ENCODE peak calls at places on chromosomes 4 and X, in six cellular contexts. H, P, G, Y, N and J are unnamed samples.

GRCh38 chrX:154727418-154728323 is 23.2 kb downstream of the GAB3 start:
- DNase-seq in H (no peak), P (peak), G (no peak), Y (no peak), N (no peak), J (no peak)

GRCh38 chrX:154404625-154405192 is 4.3 kb downstream of the DNASE1L1 start:
- DNase-seq in H (no peak), P (no peak), G (no peak), Y (no peak), N (no peak), J (no peak)

GRCh38 chr4:602559-602942 is 22.8 kb upstream of the PDE6B start:
- DNase-seq in H (peak), P (no peak), G (peak), Y (peak), N (peak), J (peak)

GRCh38 chrX:136162827-136163427 is 15.6 kb downstream of the FHL1 start:
- DNase-seq in H (peak), P (peak), G (no peak), Y (peak), N (peak), J (peak)

GRCh38 chr4:73669410-73670183 is 49.4 kb upstream of the RASSF6 start:
- DNase-seq in H (no peak), P (no peak), G (no peak), Y (no peak), N (no peak), J (no peak)

GRCh38 chrX:54891573-54891972 is 29.1 kb upstream of the TRO start:
- DNase-seq in H (peak), P (peak), G (no peak), Y (peak), N (no peak), J (no peak)

GRCh38 chr4:172892300-172892699 is 276.3 kb upstream of the GALNT7 start:
- DNase-seq in H (no peak), P (no peak), G (no peak), Y (peak), N (peak), J (no peak)

GRCh38 chr4:66893807-66894206 is 651.5 kb downstream of the CENPC start:
- DNase-seq in H (no peak), P (no peak), G (no peak), Y (no peak), N (no peak), J (no peak)

GRCh38 chrX:103635436-103635835 is 6.7 kb downstream of the TCEAL1 start:
- DNase-seq in H (no peak), P (no peak), G (no peak), Y (no peak), N (no peak), J (no peak)

GRCh38 chr4:75699299-75699698 is 25.1 kb upstream of the USO1 start:
- DNase-seq in H (no peak), P (no peak), G (no peak), Y (no peak), N (no peak), J (no peak)

GRCh38 chr4:110484767-110485166 is 8.8 kb downstream of the ENPEP start:
- DNase-seq in H (no peak), P (peak), G (no peak), Y (no peak), N (no peak), J (no peak)

GRCh38 chr4:177185151-177185550 is 124.5 kb upstream of the NEIL3 start:
- DNase-seq in H (no peak), P (peak), G (no peak), Y (no peak), N (no peak), J (no peak)

GRCh38 chr4:186570193-186570996 is 15.0 kb upstream of the MTNR1A start:
- DNase-seq in H (peak), P (peak), G (no peak), Y (no peak), N (no peak), J (no peak)

DNA sequence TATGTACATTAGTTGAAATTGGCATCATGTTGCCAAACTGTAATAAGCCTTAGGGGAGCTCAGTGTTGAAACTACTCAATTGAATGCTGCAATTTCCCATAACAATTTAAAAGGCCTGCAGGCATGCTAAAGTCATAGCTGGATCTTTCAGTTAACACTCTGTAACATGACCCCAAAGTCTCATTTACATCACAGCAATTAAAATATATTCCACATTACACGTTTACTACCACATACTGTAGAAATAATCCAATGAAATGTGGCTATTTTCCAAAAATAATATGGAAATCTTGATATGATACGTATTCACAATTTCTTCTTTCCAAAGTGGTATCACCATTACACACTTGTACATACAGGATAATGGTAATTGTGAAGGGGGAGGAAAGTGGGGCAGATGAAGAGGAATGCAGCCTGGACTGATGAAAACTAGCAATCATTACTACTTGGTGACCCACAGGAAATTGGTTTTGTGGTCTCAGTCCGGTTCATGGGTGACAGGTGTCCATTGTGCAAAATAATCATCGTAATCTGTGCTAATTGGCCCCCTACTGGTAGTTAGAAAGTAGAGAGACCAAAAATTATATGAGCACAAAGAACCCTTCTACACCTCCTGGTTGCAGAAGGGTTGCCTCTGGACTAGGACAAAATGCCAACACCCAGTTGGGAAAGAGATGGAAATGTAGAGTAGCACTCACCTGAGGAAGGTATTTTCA is 63.7 kb downstream of the TENM3 start:
- DNase-seq in H (no peak), P (peak), G (no peak), Y (no peak), N (no peak), J (no peak)
- TF ChIP-seq CTCF in H (peak), P (no peak), G (no peak), Y (peak), N (no peak), J (peak)

DNA sequence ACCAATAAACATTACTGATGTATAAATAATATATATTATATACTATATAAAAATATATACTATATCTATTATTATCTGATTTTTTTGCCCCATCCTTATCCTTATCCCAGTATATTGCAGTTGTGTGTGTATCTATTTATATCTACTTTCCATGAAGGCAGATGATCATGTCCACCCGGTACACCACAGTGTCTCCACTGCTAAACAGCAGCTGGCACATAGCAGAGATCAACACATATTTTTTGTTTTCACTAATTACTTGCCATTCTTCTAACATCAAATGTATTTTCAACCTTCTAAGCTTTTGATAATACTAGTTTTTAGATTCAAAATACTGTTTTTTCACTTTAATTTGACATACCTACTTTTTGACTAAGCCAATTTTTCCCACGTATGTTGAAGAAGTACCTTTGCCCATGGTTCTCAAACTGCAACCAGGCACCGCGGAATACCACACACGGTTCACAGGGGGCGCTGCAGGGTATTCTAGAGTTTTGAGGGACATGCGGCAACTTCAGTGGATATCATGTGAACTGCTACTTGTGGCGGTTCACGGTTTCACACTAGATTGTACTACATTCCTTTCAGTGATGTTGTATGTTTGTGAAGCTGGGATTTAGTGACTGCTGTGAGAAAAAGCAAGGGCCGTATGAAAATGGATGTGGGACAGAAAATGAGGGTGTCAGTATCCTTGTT is 182.5 kb upstream of the NPY2R start:
- DNase-seq in H (peak), P (peak), G (no peak), Y (peak), N (peak), J (peak)
- TF ChIP-seq CTCF in H (peak), P (peak), G (peak), Y (peak), N (peak), J (peak)

DNA sequence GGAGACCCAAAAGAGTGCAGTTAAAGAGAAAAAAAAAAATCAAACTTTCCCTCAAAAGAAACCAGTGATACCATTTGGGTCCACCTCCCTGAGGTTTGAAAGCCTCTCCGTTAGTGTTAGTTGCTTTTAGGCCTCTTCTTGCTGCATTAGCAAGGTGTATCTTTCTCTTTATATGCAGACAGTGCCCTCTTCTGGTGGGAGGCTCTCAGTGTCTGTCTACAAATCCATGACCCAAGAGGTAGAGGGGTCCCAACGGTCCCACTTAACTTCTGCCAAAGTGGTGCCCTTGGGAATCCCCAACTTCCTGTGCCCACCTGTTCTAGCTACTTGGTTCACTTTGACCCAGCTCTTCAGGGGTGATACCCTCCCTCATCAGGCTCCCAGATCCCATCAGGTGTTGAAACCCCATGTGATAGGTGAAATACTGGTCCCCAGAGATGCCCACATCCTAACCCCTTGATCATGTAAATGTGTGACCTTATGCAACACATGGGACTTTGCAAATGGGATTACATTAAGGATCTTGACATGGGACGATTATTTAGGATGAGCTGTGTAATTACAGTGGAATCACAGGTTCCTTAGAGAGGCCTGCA is 63.7 kb upstream of the CD99 start:
- DNase-seq in H (peak), P (peak), G (no peak), Y (no peak), N (peak), J (peak)
- TF ChIP-seq CTCF in H (peak), P (peak), G (peak), Y (peak), N (peak), J (peak)

DNA sequence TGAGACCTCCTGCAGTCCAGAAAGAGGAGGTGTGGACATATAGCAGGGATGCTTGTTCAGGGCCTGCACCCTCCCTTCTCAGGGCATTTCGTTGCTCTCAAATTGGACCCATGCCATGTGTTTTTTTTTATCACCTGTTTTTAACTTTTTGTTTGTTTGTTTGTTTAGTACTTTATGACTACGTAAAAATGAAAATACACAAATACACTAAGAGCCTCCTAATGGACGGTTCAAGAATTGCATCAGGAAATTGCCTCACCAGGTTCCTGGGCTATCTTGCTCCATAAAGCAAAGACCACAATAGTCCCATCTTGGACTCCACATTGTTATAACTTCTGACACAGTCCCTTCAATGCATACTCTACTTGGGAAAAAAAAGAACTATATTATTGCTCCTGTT is 1685.9 kb upstream of the TENM3 start:
- DNase-seq in H (no peak), P (no peak), G (no peak), Y (no peak), N (no peak), J (no peak)
- TF ChIP-seq CTCF in H (no peak), P (no peak), G (no peak), Y (peak), N (peak), J (peak)

DNA sequence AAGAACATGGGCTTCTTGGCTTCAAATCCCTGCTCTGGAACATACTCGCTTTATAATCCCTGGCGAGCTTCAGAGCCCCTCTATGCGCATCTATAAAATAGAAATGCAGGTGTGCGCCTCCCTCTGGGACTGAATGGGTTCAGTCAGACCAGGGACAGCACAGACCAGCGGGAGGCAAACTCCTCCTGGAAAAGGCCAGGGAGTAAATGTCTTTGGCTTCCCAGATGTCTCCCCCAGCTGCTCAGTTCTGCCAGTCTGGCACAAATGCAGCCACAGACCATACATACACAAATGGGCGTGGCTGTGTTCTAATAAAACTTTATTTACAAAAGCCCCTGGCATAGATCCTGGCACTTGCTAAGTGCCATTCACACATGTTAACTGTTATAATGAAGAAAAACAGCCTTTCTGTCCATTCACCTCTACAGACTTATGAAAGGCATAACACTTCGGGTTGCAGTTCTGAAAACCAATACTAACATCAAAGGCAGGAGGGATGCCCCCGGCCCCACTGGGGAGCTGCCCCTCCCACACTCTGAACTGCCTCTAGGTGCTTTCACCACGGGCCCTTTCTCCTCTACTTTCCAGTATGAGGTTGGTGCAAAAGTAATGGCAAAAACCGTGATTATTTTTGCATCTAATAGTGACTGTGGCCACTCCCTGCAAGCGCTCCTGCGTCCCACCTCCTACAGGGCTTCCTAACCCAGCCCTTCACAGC is 4.6 kb downstream of the JAKMIP1 start:
- DNase-seq in H (no peak), P (no peak), G (no peak), Y (no peak), N (peak), J (no peak)
- TF ChIP-seq CTCF in H (no peak), P (no peak), G (no peak), Y (no peak), N (no peak), J (no peak)

DNA sequence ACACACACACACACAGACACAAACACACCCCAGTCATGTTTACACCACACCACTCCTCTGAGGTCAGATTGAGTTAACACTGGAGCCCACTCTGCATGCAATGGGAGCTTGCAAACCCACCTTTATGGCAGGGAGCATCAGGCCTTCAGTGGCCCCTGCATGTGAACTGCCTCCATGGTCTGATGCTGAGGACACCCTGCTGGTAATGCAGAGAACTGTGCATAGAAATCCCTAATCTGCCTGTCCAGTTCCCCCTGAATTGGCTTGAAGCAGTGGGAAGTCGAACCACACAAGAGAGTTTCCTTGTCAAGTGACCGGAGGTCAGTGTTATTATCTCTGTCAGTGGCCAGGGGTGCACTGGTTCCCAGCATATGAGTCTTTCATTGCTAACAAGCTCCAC is 59.8 kb downstream of the ANOS1 start:
- DNase-seq in H (peak), P (no peak), G (no peak), Y (peak), N (no peak), J (no peak)
- TF ChIP-seq CTCF in H (peak), P (no peak), G (no peak), Y (no peak), N (no peak), J (no peak)

DNA sequence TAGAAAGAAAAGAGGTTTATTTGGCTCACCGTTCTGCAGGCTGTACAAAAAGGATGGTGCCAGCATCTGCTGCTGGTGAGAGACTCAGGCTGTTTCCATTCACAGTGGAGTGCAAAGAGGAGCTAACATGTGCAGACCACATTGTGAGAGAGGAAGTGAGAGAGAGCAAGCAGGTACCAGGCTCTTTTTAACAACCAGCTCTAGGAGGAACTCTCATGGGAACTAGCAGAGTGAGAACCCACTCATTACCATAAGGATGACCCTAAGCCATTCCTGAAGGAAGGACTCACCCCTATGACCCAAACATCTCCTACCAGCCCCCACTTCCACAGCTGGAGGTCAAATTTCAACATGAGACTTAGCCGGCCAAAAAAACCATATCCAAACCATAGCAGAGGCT is 158.6 kb upstream of the ADGRL3 start:
- DNase-seq in H (no peak), P (no peak), G (no peak), Y (no peak), N (no peak), J (no peak)
- TF ChIP-seq CTCF in H (no peak), P (no peak), G (no peak), Y (no peak), N (no peak), J (no peak)